ENCODE peak calls at places on chromosome 9, in four cellular contexts. One of them, this sample, is unnamed.
A peak's percentile ranks its signal among the peaks of the same experiment; 100 is the strongest.

GRCh38 chr9:122498883-122499288 is 11.7 kb upstream of the OR1J2 start:
- ATAC-seq in activated T-cell treated with anti-CD3 and anti-CD28 coated beads, Interleukin-2, amount 50 U/mL, for 4 hours: peak; percentile 48
- ATAC-seq in activated CD8-positive, alpha-beta T cell treated with anti-CD3 and anti-CD28 coated beads for 36 hours: peak; percentile 88
- ATAC-seq in stimulated activated naive B cell treated with anti-CD40 and anti-IgM and Interleukin-4, amounts not matched to agents 10 μg/mL and 1 μg/mL and 100 μg/mL, for 72 hours: peak; percentile 45
- ATAC-seq in this sample: peak; percentile 43

GRCh38 chr9:4339783-4340335 is 40.0 kb upstream of the GLIS3 start:
- ATAC-seq in stimulated activated naive B cell treated with anti-CD40 and anti-IgM and Interleukin-4, amounts not matched to agents 10 μg/mL and 1 μg/mL and 100 μg/mL, for 72 hours: no peak
- ATAC-seq in activated T-cell treated with anti-CD3 and anti-CD28 coated beads, Interleukin-2, amount 50 U/mL, for 4 hours: no peak
- ATAC-seq in activated CD8-positive, alpha-beta T cell treated with anti-CD3 and anti-CD28 coated beads for 36 hours: no peak
- ATAC-seq in this sample: no peak

GRCh38 chr9:121557581-121558422 is 58.2 kb upstream of the GGTA1 start:
- ATAC-seq in activated CD8-positive, alpha-beta T cell treated with anti-CD3 and anti-CD28 coated beads for 36 hours: peak; percentile 77
- ATAC-seq in activated T-cell treated with anti-CD3 and anti-CD28 coated beads, Interleukin-2, amount 50 U/mL, for 4 hours: peak; percentile 18
- ATAC-seq in stimulated activated naive B cell treated with anti-CD40 and anti-IgM and Interleukin-4, amounts not matched to agents 10 μg/mL and 1 μg/mL and 100 μg/mL, for 72 hours: peak; percentile 58
- ATAC-seq in this sample: no peak

GRCh38 chr9:77751341-77752091 is 103.4 kb upstream of the GNA14 start:
- ATAC-seq in activated CD8-positive, alpha-beta T cell treated with anti-CD3 and anti-CD28 coated beads for 36 hours: peak; percentile 57
- ATAC-seq in activated T-cell treated with anti-CD3 and anti-CD28 coated beads, Interleukin-2, amount 50 U/mL, for 4 hours: no peak
- ATAC-seq in stimulated activated naive B cell treated with anti-CD40 and anti-IgM and Interleukin-4, amounts not matched to agents 10 μg/mL and 1 μg/mL and 100 μg/mL, for 72 hours: peak; percentile 29
- ATAC-seq in this sample: no peak

GRCh38 chr9:112050544-112051475 is 124.3 kb downstream of the SUSD1 start:
- ATAC-seq in activated T-cell treated with anti-CD3 and anti-CD28 coated beads, Interleukin-2, amount 50 U/mL, for 4 hours: no peak
- ATAC-seq in activated CD8-positive, alpha-beta T cell treated with anti-CD3 and anti-CD28 coated beads for 36 hours: no peak
- ATAC-seq in stimulated activated naive B cell treated with anti-CD40 and anti-IgM and Interleukin-4, amounts not matched to agents 10 μg/mL and 1 μg/mL and 100 μg/mL, for 72 hours: no peak
- ATAC-seq in this sample: no peak

GRCh38 chr9:16555802-16556201 is 314.7 kb downstream of the BNC2 start:
- ATAC-seq in activated T-cell treated with anti-CD3 and anti-CD28 coated beads, Interleukin-2, amount 50 U/mL, for 4 hours: no peak
- ATAC-seq in stimulated activated naive B cell treated with anti-CD40 and anti-IgM and Interleukin-4, amounts not matched to agents 10 μg/mL and 1 μg/mL and 100 μg/mL, for 72 hours: no peak
- ATAC-seq in activated CD8-positive, alpha-beta T cell treated with anti-CD3 and anti-CD28 coated beads for 36 hours: no peak
- ATAC-seq in this sample: no peak

GRCh38 chr9:90868555-90868954 is 66.9 kb downstream of the SYK start:
- ATAC-seq in stimulated activated naive B cell treated with anti-CD40 and anti-IgM and Interleukin-4, amounts not matched to agents 10 μg/mL and 1 μg/mL and 100 μg/mL, for 72 hours: no peak
- ATAC-seq in activated T-cell treated with anti-CD3 and anti-CD28 coated beads, Interleukin-2, amount 50 U/mL, for 4 hours: no peak
- ATAC-seq in activated CD8-positive, alpha-beta T cell treated with anti-CD3 and anti-CD28 coated beads for 36 hours: no peak
- ATAC-seq in this sample: no peak

GRCh38 chr9:135751501-135751900 is 49.5 kb downstream of the KCNT1 start:
- ATAC-seq in activated T-cell treated with anti-CD3 and anti-CD28 coated beads, Interleukin-2, amount 50 U/mL, for 4 hours: no peak
- ATAC-seq in activated CD8-positive, alpha-beta T cell treated with anti-CD3 and anti-CD28 coated beads for 36 hours: no peak
- ATAC-seq in stimulated activated naive B cell treated with anti-CD40 and anti-IgM and Interleukin-4, amounts not matched to agents 10 μg/mL and 1 μg/mL and 100 μg/mL, for 72 hours: no peak
- ATAC-seq in this sample: no peak

GRCh38 chr9:98399950-98400683 is 144.7 kb upstream of the TBC1D2 start:
- ATAC-seq in activated T-cell treated with anti-CD3 and anti-CD28 coated beads, Interleukin-2, amount 50 U/mL, for 4 hours: no peak
- ATAC-seq in activated CD8-positive, alpha-beta T cell treated with anti-CD3 and anti-CD28 coated beads for 36 hours: no peak
- ATAC-seq in stimulated activated naive B cell treated with anti-CD40 and anti-IgM and Interleukin-4, amounts not matched to agents 10 μg/mL and 1 μg/mL and 100 μg/mL, for 72 hours: no peak
- ATAC-seq in this sample: no peak

GRCh38 chr9:77897292-77897691 is 134.3 kb downstream of the GNAQ start:
- ATAC-seq in stimulated activated naive B cell treated with anti-CD40 and anti-IgM and Interleukin-4, amounts not matched to agents 10 μg/mL and 1 μg/mL and 100 μg/mL, for 72 hours: no peak
- ATAC-seq in activated CD8-positive, alpha-beta T cell treated with anti-CD3 and anti-CD28 coated beads for 36 hours: no peak
- ATAC-seq in activated T-cell treated with anti-CD3 and anti-CD28 coated beads, Interleukin-2, amount 50 U/mL, for 4 hours: no peak
- ATAC-seq in this sample: no peak

GRCh38 chr9:135448570-135449180 is 30.9 kb upstream of the PPP1R26 start:
- ATAC-seq in activated T-cell treated with anti-CD3 and anti-CD28 coated beads, Interleukin-2, amount 50 U/mL, for 4 hours: no peak
- ATAC-seq in stimulated activated naive B cell treated with anti-CD40 and anti-IgM and Interleukin-4, amounts not matched to agents 10 μg/mL and 1 μg/mL and 100 μg/mL, for 72 hours: no peak
- ATAC-seq in activated CD8-positive, alpha-beta T cell treated with anti-CD3 and anti-CD28 coated beads for 36 hours: no peak
- ATAC-seq in this sample: no peak

GRCh38 chr9:134785325-134786108 is 95.1 kb upstream of the FCN2 start:
- ATAC-seq in activated T-cell treated with anti-CD3 and anti-CD28 coated beads, Interleukin-2, amount 50 U/mL, for 4 hours: no peak
- ATAC-seq in activated CD8-positive, alpha-beta T cell treated with anti-CD3 and anti-CD28 coated beads for 36 hours: no peak
- ATAC-seq in stimulated activated naive B cell treated with anti-CD40 and anti-IgM and Interleukin-4, amounts not matched to agents 10 μg/mL and 1 μg/mL and 100 μg/mL, for 72 hours: no peak
- ATAC-seq in this sample: no peak

GRCh38 chr9:119234636-119235035 is 134.6 kb downstream of the BRINP1 start:
- ATAC-seq in stimulated activated naive B cell treated with anti-CD40 and anti-IgM and Interleukin-4, amounts not matched to agents 10 μg/mL and 1 μg/mL and 100 μg/mL, for 72 hours: no peak
- ATAC-seq in activated CD8-positive, alpha-beta T cell treated with anti-CD3 and anti-CD28 coated beads for 36 hours: no peak
- ATAC-seq in activated T-cell treated with anti-CD3 and anti-CD28 coated beads, Interleukin-2, amount 50 U/mL, for 4 hours: no peak
- ATAC-seq in this sample: no peak

GRCh38 chr9:128088253-128088945 is 20.4 kb downstream of the SLC25A25 start:
- ATAC-seq in activated CD8-positive, alpha-beta T cell treated with anti-CD3 and anti-CD28 coated beads for 36 hours: no peak
- ATAC-seq in activated T-cell treated with anti-CD3 and anti-CD28 coated beads, Interleukin-2, amount 50 U/mL, for 4 hours: no peak
- ATAC-seq in stimulated activated naive B cell treated with anti-CD40 and anti-IgM and Interleukin-4, amounts not matched to agents 10 μg/mL and 1 μg/mL and 100 μg/mL, for 72 hours: no peak
- ATAC-seq in this sample: no peak

GRCh38 chr9:98374385-98375051 is 119.1 kb upstream of the TBC1D2 start:
- ATAC-seq in activated CD8-positive, alpha-beta T cell treated with anti-CD3 and anti-CD28 coated beads for 36 hours: no peak
- ATAC-seq in activated T-cell treated with anti-CD3 and anti-CD28 coated beads, Interleukin-2, amount 50 U/mL, for 4 hours: no peak
- ATAC-seq in stimulated activated naive B cell treated with anti-CD40 and anti-IgM and Interleukin-4, amounts not matched to agents 10 μg/mL and 1 μg/mL and 100 μg/mL, for 72 hours: peak; percentile 22
- ATAC-seq in this sample: no peak

GRCh38 chr9:95552241-95552640 is 35.5 kb upstream of the PTCH1 start:
- ATAC-seq in activated CD8-positive, alpha-beta T cell treated with anti-CD3 and anti-CD28 coated beads for 36 hours: no peak
- ATAC-seq in stimulated activated naive B cell treated with anti-CD40 and anti-IgM and Interleukin-4, amounts not matched to agents 10 μg/mL and 1 μg/mL and 100 μg/mL, for 72 hours: no peak
- ATAC-seq in activated T-cell treated with anti-CD3 and anti-CD28 coated beads, Interleukin-2, amount 50 U/mL, for 4 hours: no peak
- ATAC-seq in this sample: no peak

GRCh38 chr9:115213777-115214428 is 95.9 kb upstream of the TNC start:
- ATAC-seq in stimulated activated naive B cell treated with anti-CD40 and anti-IgM and Interleukin-4, amounts not matched to agents 10 μg/mL and 1 μg/mL and 100 μg/mL, for 72 hours: no peak
- ATAC-seq in activated T-cell treated with anti-CD3 and anti-CD28 coated beads, Interleukin-2, amount 50 U/mL, for 4 hours: no peak
- ATAC-seq in activated CD8-positive, alpha-beta T cell treated with anti-CD3 and anti-CD28 coated beads for 36 hours: no peak
- ATAC-seq in this sample: no peak

GRCh38 chr9:132182609-132183073 is 20.8 kb downstream of the NTNG2 start:
- ATAC-seq in activated T-cell treated with anti-CD3 and anti-CD28 coated beads, Interleukin-2, amount 50 U/mL, for 4 hours: no peak
- ATAC-seq in stimulated activated naive B cell treated with anti-CD40 and anti-IgM and Interleukin-4, amounts not matched to agents 10 μg/mL and 1 μg/mL and 100 μg/mL, for 72 hours: no peak
- ATAC-seq in activated CD8-positive, alpha-beta T cell treated with anti-CD3 and anti-CD28 coated beads for 36 hours: no peak
- ATAC-seq in this sample: no peak

GRCh38 chr9:89803403-89803802 is 198.6 kb downstream of the GADD45G start:
- ATAC-seq in stimulated activated naive B cell treated with anti-CD40 and anti-IgM and Interleukin-4, amounts not matched to agents 10 μg/mL and 1 μg/mL and 100 μg/mL, for 72 hours: no peak
- ATAC-seq in activated CD8-positive, alpha-beta T cell treated with anti-CD3 and anti-CD28 coated beads for 36 hours: no peak
- ATAC-seq in activated T-cell treated with anti-CD3 and anti-CD28 coated beads, Interleukin-2, amount 50 U/mL, for 4 hours: no peak
- ATAC-seq in this sample: no peak

GRCh38 chr9:137429546-137429890 is 6.3 kb downstream of the NOXA1 start:
- ATAC-seq in stimulated activated naive B cell treated with anti-CD40 and anti-IgM and Interleukin-4, amounts not matched to agents 10 μg/mL and 1 μg/mL and 100 μg/mL, for 72 hours: no peak
- ATAC-seq in activated T-cell treated with anti-CD3 and anti-CD28 coated beads, Interleukin-2, amount 50 U/mL, for 4 hours: no peak
- ATAC-seq in activated CD8-positive, alpha-beta T cell treated with anti-CD3 and anti-CD28 coated beads for 36 hours: no peak
- ATAC-seq in this sample: no peak

GRCh38 chr9:131733601-131734061 is 6.2 kb downstream of the RAPGEF1 start:
- ATAC-seq in stimulated activated naive B cell treated with anti-CD40 and anti-IgM and Interleukin-4, amounts not matched to agents 10 μg/mL and 1 μg/mL and 100 μg/mL, for 72 hours: no peak
- ATAC-seq in activated T-cell treated with anti-CD3 and anti-CD28 coated beads, Interleukin-2, amount 50 U/mL, for 4 hours: peak; percentile 6
- ATAC-seq in activated CD8-positive, alpha-beta T cell treated with anti-CD3 and anti-CD28 coated beads for 36 hours: peak; percentile 6
- ATAC-seq in this sample: no peak

GRCh38 chr9:137387891-137388560 is 34.9 kb downstream of the EXD3 start:
- ATAC-seq in activated CD8-positive, alpha-beta T cell treated with anti-CD3 and anti-CD28 coated beads for 36 hours: no peak
- ATAC-seq in activated T-cell treated with anti-CD3 and anti-CD28 coated beads, Interleukin-2, amount 50 U/mL, for 4 hours: peak; percentile 4
- ATAC-seq in stimulated activated naive B cell treated with anti-CD40 and anti-IgM and Interleukin-4, amounts not matched to agents 10 μg/mL and 1 μg/mL and 100 μg/mL, for 72 hours: no peak
- ATAC-seq in this sample: no peak

GRCh38 chr9:127014210-127014609 is 99.6 kb downstream of the RALGPS1 start:
- ATAC-seq in stimulated activated naive B cell treated with anti-CD40 and anti-IgM and Interleukin-4, amounts not matched to agents 10 μg/mL and 1 μg/mL and 100 μg/mL, for 72 hours: no peak
- ATAC-seq in activated CD8-positive, alpha-beta T cell treated with anti-CD3 and anti-CD28 coated beads for 36 hours: no peak
- ATAC-seq in activated T-cell treated with anti-CD3 and anti-CD28 coated beads, Interleukin-2, amount 50 U/mL, for 4 hours: no peak
- ATAC-seq in this sample: no peak

GRCh38 chr9:131234799-131235479 is 41.4 kb downstream of the FAM78A start:
- ATAC-seq in stimulated activated naive B cell treated with anti-CD40 and anti-IgM and Interleukin-4, amounts not matched to agents 10 μg/mL and 1 μg/mL and 100 μg/mL, for 72 hours: no peak
- ATAC-seq in activated CD8-positive, alpha-beta T cell treated with anti-CD3 and anti-CD28 coated beads for 36 hours: no peak
- ATAC-seq in activated T-cell treated with anti-CD3 and anti-CD28 coated beads, Interleukin-2, amount 50 U/mL, for 4 hours: no peak
- ATAC-seq in this sample: no peak

GRCh38 chr9:84723426-84723825 is 53.9 kb downstream of the NTRK2 start:
- ATAC-seq in activated T-cell treated with anti-CD3 and anti-CD28 coated beads, Interleukin-2, amount 50 U/mL, for 4 hours: no peak
- ATAC-seq in activated CD8-positive, alpha-beta T cell treated with anti-CD3 and anti-CD28 coated beads for 36 hours: no peak
- ATAC-seq in stimulated activated naive B cell treated with anti-CD40 and anti-IgM and Interleukin-4, amounts not matched to agents 10 μg/mL and 1 μg/mL and 100 μg/mL, for 72 hours: no peak
- ATAC-seq in this sample: no peak

GRCh38 chr9:70049236-70049635 is 5.6 kb downstream of the MAMDC2 start:
- ATAC-seq in activated T-cell treated with anti-CD3 and anti-CD28 coated beads, Interleukin-2, amount 50 U/mL, for 4 hours: no peak
- ATAC-seq in stimulated activated naive B cell treated with anti-CD40 and anti-IgM and Interleukin-4, amounts not matched to agents 10 μg/mL and 1 μg/mL and 100 μg/mL, for 72 hours: no peak
- ATAC-seq in activated CD8-positive, alpha-beta T cell treated with anti-CD3 and anti-CD28 coated beads for 36 hours: no peak
- ATAC-seq in this sample: no peak

GRCh38 chr9:14585730-14586473 is 107.3 kb downstream of the ZDHHC21 start:
- ATAC-seq in stimulated activated naive B cell treated with anti-CD40 and anti-IgM and Interleukin-4, amounts not matched to agents 10 μg/mL and 1 μg/mL and 100 μg/mL, for 72 hours: peak; percentile 99
- ATAC-seq in activated T-cell treated with anti-CD3 and anti-CD28 coated beads, Interleukin-2, amount 50 U/mL, for 4 hours: peak; percentile 89
- ATAC-seq in activated CD8-positive, alpha-beta T cell treated with anti-CD3 and anti-CD28 coated beads for 36 hours: peak; percentile 96
- ATAC-seq in this sample: peak; percentile 98